ENCODE peak calls at places on chromosome 10, in eight cellular contexts. K is stomach, H is tibial artery, D is PC-9, E is neuronal stem cell, B is IMR-90, J is sigmoid colon, R is HepG2. Y is an unnamed sample.

GRCh38 chr10:62733654-62734293 is 70.7 kb upstream of the ADO start:
- DNase-seq in K (no peak), H (no peak), D (no peak), E (no peak), B (no peak), J (no peak), R (no peak), Y (no peak)

GRCh38 chr10:88840104-88840503 is 11.5 kb downstream of the ANKRD22 start:
- DNase-seq in K (no peak), H (no peak), D (no peak), E (no peak), B (no peak), J (no peak), R (no peak), Y (no peak)

GRCh38 chr10:71975087-71975890 is 11.1 kb downstream of the CHST3 start:
- DNase-seq in K (peak; percentile 83), H (peak; percentile 62), D (peak; percentile 31), E (no peak), B (no peak), J (peak; percentile 86), R (no peak), Y (no peak)

GRCh38 chr10:104893711-104894110 is 252.6 kb downstream of the SORCS3 start:
- DNase-seq in K (no peak), H (no peak), D (no peak), E (no peak), B (no peak), J (no peak), R (no peak), Y (no peak)

GRCh38 chr10:22597142-22597541 is 117.2 kb downstream of the PIP4K2A start:
- DNase-seq in K (no peak), H (no peak), D (no peak), E (no peak), B (peak; percentile 26), J (no peak), R (no peak), Y (no peak)

GRCh38 chr10:121288864-121289659 is 309.2 kb downstream of the FGFR2 start:
- DNase-seq in K (no peak), H (no peak), D (no peak), E (no peak), B (no peak), J (no peak), R (no peak), Y (no peak)

GRCh38 chr10:18429335-18429734 is 222.1 kb downstream of the NSUN6 start:
- DNase-seq in K (no peak), H (no peak), D (no peak), E (no peak), B (peak; percentile 17), J (no peak), R (no peak), Y (no peak)

GRCh38 chr10:85778074-85778473 is 588.5 kb downstream of the GRID1 start:
- DNase-seq in K (no peak), H (no peak), D (no peak), E (no peak), B (no peak), J (no peak), R (no peak), Y (no peak)

GRCh38 chr10:62225362-62225761 is 43.3 kb downstream of the RTKN2 start:
- DNase-seq in K (no peak), H (no peak), D (no peak), E (no peak), B (no peak), J (no peak), R (no peak), Y (no peak)

GRCh38 chr10:102770792-102771191 is 27.0 kb downstream of the WBP1L start:
- DNase-seq in K (no peak), H (no peak), D (no peak), E (no peak), B (peak; percentile 61), J (no peak), R (peak; percentile 13), Y (no peak)

GRCh38 chr10:116694253-116694926 is 48.0 kb downstream of the HSPA12A start:
- DNase-seq in K (no peak), H (no peak), D (no peak), E (no peak), B (peak; percentile 11), J (peak; percentile 53), R (peak; percentile 74), Y (peak; percentile 53)

GRCh38 chr10:15395912-15396311 is 24.8 kb upstream of the FAM171A1 start:
- DNase-seq in K (no peak), H (no peak), D (no peak), E (no peak), B (no peak), J (no peak), R (peak; percentile 14), Y (no peak)

GRCh38 chr10:131199646-131200045 is 111.9 kb downstream of the TCERG1L start:
- DNase-seq in K (peak; percentile 10), H (no peak), D (no peak), E (no peak), B (no peak), J (peak; percentile 13), R (no peak), Y (no peak)

GRCh38 chr10:131200856-131201470 is 110.6 kb downstream of the TCERG1L start:
- DNase-seq in K (peak; percentile 17), H (no peak), D (no peak), E (no peak), B (no peak), J (peak; percentile 40), R (no peak), Y (peak; percentile 21)

GRCh38 chr10:131198401-131198800 is 113.1 kb downstream of the TCERG1L start:
- DNase-seq in K (peak; percentile 17), H (no peak), D (no peak), E (no peak), B (no peak), J (no peak), R (no peak), Y (peak; percentile 16)

GRCh38 chr10:131196176-131196885 is 115.2 kb downstream of the TCERG1L start:
- DNase-seq in K (peak; percentile 17), H (no peak), D (no peak), E (no peak), B (no peak), J (no peak), R (no peak), Y (peak; percentile 17)

GRCh38 chr10:131198843-131199242 is 112.7 kb downstream of the TCERG1L start:
- DNase-seq in K (peak; percentile 17), H (no peak), D (no peak), E (no peak), B (no peak), J (no peak), R (no peak), Y (no peak)
- H3K9me3 ChIP-seq in K (peaks cover 5% of the 10 kb centered on the region), H (no peaks in the 10 kb centered on the region), D (no peaks in the 10 kb centered on the region), E (no peaks in the 10 kb centered on the region), B (peaks cover 53% of the 10 kb centered on the region), J (no peaks in the 10 kb centered on the region), R (no peaks in the 10 kb centered on the region), Y (no peaks in the 10 kb centered on the region)

GRCh38 chr10:119283387-119283786 is 76.0 kb downstream of the GRK5 start:
- DNase-seq in K (no peak), H (no peak), D (no peak), E (no peak), B (no peak), J (no peak), R (no peak), Y (no peak)
- H3K4me1 ChIP-seq in K (peaks cover 69% of the 10 kb centered on the region), H (peaks cover 94% of the 10 kb centered on the region), D (no peaks in the 10 kb centered on the region), E (peaks cover 6% of the 10 kb centered on the region), B (peaks cover 43% of the 10 kb centered on the region), J (no peaks in the 10 kb centered on the region), R (peaks cover 29% of the 10 kb centered on the region), Y (no peaks in the 10 kb centered on the region)

GRCh38 chr10:21514101-21514807 is 11.2 kb downstream of the SKIDA1 start:
- DNase-seq in K (no peak), H (no peak), D (no peak), E (no peak), B (no peak), J (no peak), R (no peak), Y (no peak)
- H3K27me3 ChIP-seq in K (peaks cover 76% of the 10 kb centered on the region), H (peaks cover 74% of the 10 kb centered on the region), D (no peaks in the 10 kb centered on the region), E (no peaks in the 10 kb centered on the region), B (no peaks in the 10 kb centered on the region), J (no peaks in the 10 kb centered on the region), R (no peaks in the 10 kb centered on the region), Y (no peaks in the 10 kb centered on the region)

GRCh38 chr10:131818510-131819234 is 82.1 kb upstream of the PPP2R2D start:
- DNase-seq in K (peak; percentile 23), H (no peak), D (no peak), E (no peak), B (no peak), J (no peak), R (no peak), Y (no peak)

GRCh38 chr10:131821378-131822012 is 79.3 kb upstream of the PPP2R2D start:
- DNase-seq in K (peak; percentile 17), H (no peak), D (no peak), E (no peak), B (no peak), J (peak; percentile 7), R (no peak), Y (no peak)

GRCh38 chr10:131820626-131821025 is 80.2 kb upstream of the PPP2R2D start:
- DNase-seq in K (no peak), H (no peak), D (no peak), E (no peak), B (no peak), J (no peak), R (no peak), Y (no peak)

GRCh38 chr10:131817866-131818509 is 82.8 kb upstream of the PPP2R2D start:
- DNase-seq in K (no peak), H (no peak), D (no peak), E (no peak), B (no peak), J (no peak), R (no peak), Y (no peak)

GRCh38 chr10:131819241-131820072 is 81.4 kb upstream of the PPP2R2D start:
- DNase-seq in K (peak; percentile 15), H (no peak), D (no peak), E (no peak), B (no peak), J (no peak), R (no peak), Y (no peak)
- H3K9me3 ChIP-seq in K (no peaks in the 10 kb centered on the region), H (no peaks in the 10 kb centered on the region), D (no peaks in the 10 kb centered on the region), E (no peaks in the 10 kb centered on the region), B (peaks cover 49% of the 10 kb centered on the region), J (no peaks in the 10 kb centered on the region), R (no peaks in the 10 kb centered on the region), Y (no peaks in the 10 kb centered on the region)

DNA sequence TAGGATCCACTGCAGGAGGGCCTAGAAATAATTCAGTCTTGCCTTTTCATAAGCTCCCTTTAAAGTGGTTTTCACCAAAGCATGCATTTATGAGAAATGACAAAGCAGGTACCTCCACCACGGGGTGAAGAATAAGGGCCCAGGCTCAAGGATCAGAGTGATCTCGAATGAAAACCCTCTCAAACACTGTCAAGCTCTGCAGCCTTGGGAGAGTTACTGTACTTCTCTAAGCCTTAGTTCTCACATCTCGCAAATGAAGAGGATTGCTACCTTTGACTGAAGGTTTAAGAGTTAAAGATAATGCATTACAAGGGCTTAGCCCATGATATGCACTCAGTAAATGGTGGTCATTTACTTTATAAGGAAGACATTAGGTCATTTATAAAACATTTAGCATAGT is 81.7 kb downstream of the CUBN start:
- DNase-seq in K (no peak), H (no peak), D (no peak), E (no peak), B (no peak), J (no peak), R (no peak), Y (no peak)
- H3K4me1 ChIP-seq in K (no peaks in the 10 kb centered on the region), H (no peaks in the 10 kb centered on the region), D (no peaks in the 10 kb centered on the region), E (no peaks in the 10 kb centered on the region), B (no peaks in the 10 kb centered on the region), J (no peaks in the 10 kb centered on the region), R (no peaks in the 10 kb centered on the region), Y (no peaks in the 10 kb centered on the region)

Y was measured in Caco-2.